ENCODE peak calls at places on chromosomes 5 and 9, in eight cellular contexts. W is activated naive CD4-positive, alpha-beta T cell; Y is NCI-H1105; I is ELF-1; Z is type B pancreatic cell; X is GM19239; K is stimulated activated CD4-positive, alpha-beta T cell treated with anti-CD3 and anti-CD28 coated beads, Interleukin-12 subunit alpha, Interleukin-12 subunit beta, amount 100 ng/mL, for 4 hours; V is GM10248. A is an unnamed sample.

GRCh38 chr5:23014251-23014650 is 161.1 kb upstream of the CDH12 start:
- DNase-seq in W (no peak), Y (peak), I (no peak), Z (no peak), X (no peak), K (no peak), V (no peak), A (no peak)

GRCh38 chr5:148776780-148777179 is 49.6 kb upstream of the ADRB2 start:
- DNase-seq in W (no peak), Y (no peak), I (no peak), Z (no peak), X (no peak), K (no peak), V (no peak), A (no peak)

GRCh38 chr5:133287500-133287899 is 235.7 kb downstream of the HSPA4 start:
- DNase-seq in W (peak), Y (no peak), I (peak), Z (no peak), X (no peak), K (peak), V (peak), A (no peak)

GRCh38 chr5:158382473-158382872 is 523.5 kb upstream of the CLINT1 start:
- DNase-seq in W (no peak), Y (no peak), I (peak), Z (no peak), X (no peak), K (no peak), V (peak), A (no peak)

GRCh38 chr5:115583474-115583873 is 18.8 kb downstream of the TICAM2 start:
- DNase-seq in W (no peak), Y (no peak), I (peak), Z (no peak), X (no peak), K (no peak), V (no peak), A (no peak)

GRCh38 chr5:95900383-95900958 is 61.2 kb downstream of the ELL2 start:
- DNase-seq in W (no peak), Y (peak), I (no peak), Z (no peak), X (no peak), K (no peak), V (no peak), A (no peak)

GRCh38 chr5:67855523-67855922 is 360.0 kb upstream of the PIK3R1 start:
- DNase-seq in W (no peak), Y (no peak), I (no peak), Z (no peak), X (no peak), K (no peak), V (no peak), A (peak)

GRCh38 chr5:14206028-14206725 is 63.0 kb downstream of the TRIO start:
- DNase-seq in W (no peak), Y (no peak), I (no peak), Z (no peak), X (no peak), K (no peak), V (no peak), A (no peak)

GRCh38 chr5:179795049-179795862 is 1.5 kb downstream of the LTC4S start:
- DNase-seq in W (no peak), Y (peak), I (peak), Z (no peak), X (no peak), K (no peak), V (no peak), A (no peak)

GRCh38 chr9:80556631-80557030 is 984.9 kb downstream of the TLE4 start:
- DNase-seq in W (no peak), Y (no peak), I (no peak), Z (no peak), X (no peak), K (no peak), V (no peak), A (no peak)

GRCh38 chr5:134136771-134137170 is 22.3 kb downstream of the TCF7 start:
- DNase-seq in W (no peak), Y (no peak), I (no peak), Z (peak), X (no peak), K (peak), V (no peak), A (no peak)

GRCh38 chr5:176534640-176535039 is 2.6 kb downstream of the RNF44 start:
- DNase-seq in W (no peak), Y (no peak), I (no peak), Z (no peak), X (no peak), K (no peak), V (no peak), A (no peak)

GRCh38 chr9:134219721-134220060 is 55.3 kb upstream of the RNU6ATAC start:
- DNase-seq in W (no peak), Y (no peak), I (no peak), Z (no peak), X (no peak), K (no peak), V (no peak), A (no peak)

GRCh38 chr5:169431386-169431785 is 130.4 kb upstream of the SLIT3 start:
- DNase-seq in W (no peak), Y (no peak), I (no peak), Z (no peak), X (no peak), K (no peak), V (no peak), A (no peak)

GRCh38 chr9:116550728-116551436 is 136.2 kb upstream of the TRIM32 start:
- DNase-seq in W (no peak), Y (no peak), I (no peak), Z (no peak), X (no peak), K (no peak), V (no peak), A (no peak)

A was measured in GM12878.